ENCODE peak calls at places on chromosomes 11 and 22, in seven cellular contexts. M is dermis microvascular lymphatic vessel endothelial cell, A is Calu3, Y is HFFc6, Q is Right ventricle myocardium superior, I is OCI-M1, C is HTR-8/SVneo. H is an unnamed sample.

GRCh38 chr11:45617886-45618601 is 47.4 kb downstream of the CHST1 start:
- DNase-seq in M (no peak), A (no peak), Y (no peak), Q (no peak), I (no peak), C (no peak), H (no peak)

GRCh38 chr11:67365756-67366384 is 7.5 kb downstream of the CLCF1 start:
- DNase-seq in M (no peak), A (no peak), Y (no peak), Q (no peak), I (no peak), C (no peak), H (no peak)

GRCh38 chr11:18501629-18502028 is 25.1 kb downstream of the TSG101 start:
- DNase-seq in M (no peak), A (no peak), Y (no peak), Q (no peak), I (no peak), C (no peak), H (no peak)

GRCh38 chr22:39206491-39206890 is 38.3 kb downstream of the PDGFB start:
- DNase-seq in M (no peak), A (no peak), Y (no peak), Q (no peak), I (no peak), C (no peak), H (no peak)

GRCh38 chr11:94759522-94759921 is 8.6 kb upstream of the AMOTL1 start:
- DNase-seq in M (no peak), A (no peak), Y (no peak), Q (no peak), I (no peak), C (no peak), H (no peak)

GRCh38 chr11:130592056-130592455 is 143.6 kb downstream of the ADAMTS15 start:
- DNase-seq in M (peak), A (no peak), Y (no peak), Q (no peak), I (no peak), C (no peak), H (no peak)

GRCh38 chr22:30265851-30266444 is 703 bp downstream of the OSM start:
- DNase-seq in M (no peak), A (no peak), Y (no peak), Q (peak), I (peak), C (no peak), H (peak)

GRCh38 chr11:63537293-63538101 is 889 bp downstream of the PLAAT4 start:
- DNase-seq in M (no peak), A (no peak), Y (no peak), Q (peak), I (peak), C (no peak), H (no peak)

GRCh38 chr11:70581991-70582885 is 183.9 kb downstream of the CTTN start:
- DNase-seq in M (no peak), A (no peak), Y (no peak), Q (no peak), I (no peak), C (no peak), H (no peak)

GRCh38 chr11:5689551-5689983 is at the start of gene TRIM22:
- DNase-seq in M (peak), A (no peak), Y (peak), Q (no peak), I (peak), C (no peak), H (peak)

GRCh38 chr11:132621976-132622375 is 910.3 kb downstream of the OPCML start:
- DNase-seq in M (no peak), A (no peak), Y (no peak), Q (no peak), I (no peak), C (no peak), H (no peak)

GRCh38 chr11:30255637-30256036 is 24.8 kb downstream of the FSHB start:
- DNase-seq in M (no peak), A (no peak), Y (no peak), Q (no peak), I (peak), C (no peak), H (no peak)

GRCh38 chr11:67204837-67205236 is 61.4 kb upstream of the GRK2 start:
- DNase-seq in M (no peak), A (no peak), Y (no peak), Q (no peak), I (no peak), C (no peak), H (no peak)

GRCh38 chr11:7672960-7673723 is at the start of gene CYB5R2:
- DNase-seq in M (no peak), A (peak), Y (peak), Q (peak), I (no peak), C (no peak), H (no peak)

GRCh38 chr22:26606611-26607010 is 11.2 kb downstream of the CRYBB1 start:
- DNase-seq in M (no peak), A (no peak), Y (peak), Q (no peak), I (no peak), C (no peak), H (no peak)

GRCh38 chr11:20488352-20488751 is 100.8 kb downstream of the PRMT3 start:
- DNase-seq in M (no peak), A (no peak), Y (no peak), Q (no peak), I (peak), C (no peak), H (no peak)

GRCh38 chr11:61730222-61730994 is 22.0 kb upstream of the MYRF start:
- DNase-seq in M (no peak), A (no peak), Y (peak), Q (no peak), I (no peak), C (no peak), H (no peak)

GRCh38 chr11:2754008-2754407 is 54.2 kb upstream of the KCNQ1OT1 start:
- DNase-seq in M (no peak), A (no peak), Y (no peak), Q (no peak), I (no peak), C (no peak), H (no peak)

GRCh38 chr22:42060489-42060888 is 10.1 kb downstream of the NAGA start:
- DNase-seq in M (no peak), A (no peak), Y (no peak), Q (no peak), I (no peak), C (no peak), H (no peak)

H was measured in NB4.